ENCODE peak calls at places on chromosomes 16 and 17, in seven cellular contexts. W is AG10803, R is tibial nerve, T is SK-N-SH, N is astrocyte of the spinal cord, A is stomach, G is HCT116. O is an unnamed sample.

GRCh38 chr17:81516439-81516838 is 3.8 kb upstream of the ACTG1 start:
- DNase-seq in G (no peak), R (no peak), T (no peak), N (no peak), W (no peak), A (no peak), O (no peak)

GRCh38 chr17:2549392-2550211 is 37.9 kb upstream of the METTL16 start:
- DNase-seq in R (no peak), G (no peak), N (no peak), W (no peak), A (no peak), T (no peak), O (no peak)

GRCh38 chr17:51721711-51722110 is 436.8 kb downstream of the CA10 start:
- DNase-seq in T (no peak), N (no peak), W (no peak), R (no peak), A (no peak), G (no peak), O (no peak)

GRCh38 chr16:81720973-81721907 is 57.9 kb upstream of the PLCG2 start:
- DNase-seq in A (no peak), N (no peak), G (no peak), T (no peak), W (no peak), R (no peak), O (peak)

GRCh38 chr16:11587643-11588247 is 1.0 kb upstream of the LITAF start:
- DNase-seq in T (peak), R (no peak), G (no peak), W (no peak), A (no peak), N (no peak), O (no peak)

GRCh38 chr17:82314721-82315605 is 2.4 kb downstream of the CD7 start:
- DNase-seq in T (no peak), N (no peak), W (no peak), R (no peak), G (no peak), A (no peak), O (no peak)

GRCh38 chr17:37829446-37830142 is 84.7 kb upstream of the HNF1B start:
- DNase-seq in R (no peak), W (no peak), G (no peak), N (no peak), A (no peak), T (no peak), O (no peak)

GRCh38 chr17:9116861-9117568 is 95.7 kb downstream of the NTN1 start:
- DNase-seq in T (no peak), W (no peak), N (no peak), A (no peak), G (no peak), R (no peak), O (no peak)

GRCh38 chr16:22888791-22889190 is 74.8 kb downstream of the HS3ST2 start:
- DNase-seq in R (no peak), A (no peak), W (no peak), N (no peak), G (no peak), T (no peak), O (no peak)

GRCh38 chr17:40554646-40555295 is 10.5 kb downstream of the CCR7 start:
- DNase-seq in N (no peak), R (no peak), G (no peak), W (no peak), T (no peak), A (peak), O (no peak)
- TF ChIP-seq CTCF in N (no peak), R (no peak), G (no peak), W (no peak), T (no peak), A (no peak), O (no peak)

GRCh38 chr16:17461951-17462729 is 8.6 kb downstream of the XYLT1 start:
- DNase-seq in T (no peak), R (no peak), A (no peak), W (no peak), G (no peak), N (no peak), O (no peak)
- TF ChIP-seq CTCF in T (peak), R (no peak), A (no peak), W (no peak), G (no peak), N (no peak), O (no peak)

GRCh38 chr16:73268311-73268997 is 220.5 kb upstream of the ZFHX3 start:
- DNase-seq in A (no peak), N (no peak), G (no peak), W (peak), T (peak), R (no peak), O (peak)
- TF ChIP-seq CTCF in A (no peak), N (peak), G (no peak), W (peak), T (peak), R (no peak), O (peak)

DNA sequence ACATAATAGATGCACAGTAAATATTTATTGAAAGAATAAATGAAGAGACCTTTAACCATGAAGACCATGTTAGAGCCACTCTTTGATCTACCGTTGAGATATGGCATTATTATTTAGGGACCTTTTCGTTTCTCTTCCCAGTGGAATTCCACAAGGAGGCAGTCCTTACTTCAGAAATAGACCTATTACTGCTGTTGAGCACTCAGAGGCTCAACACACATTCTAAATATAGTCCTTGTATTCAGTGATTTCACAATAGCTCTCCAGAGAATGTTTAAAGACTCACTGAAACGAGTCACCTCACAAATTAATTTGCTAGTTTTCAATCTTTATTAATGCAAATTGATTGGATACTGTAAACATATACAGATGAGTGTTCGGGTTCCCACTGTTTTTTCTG is 603.8 kb downstream of the CDH8 start:
- DNase-seq in N (no peak), W (peak), R (no peak), T (no peak), A (no peak), G (no peak), O (no peak)
- TF ChIP-seq CTCF in N (no peak), W (no peak), R (no peak), T (no peak), A (no peak), G (no peak), O (no peak)

GRCh38 chr17:76644995-76645394 is 1.4 kb upstream of the ST6GALNAC1 start:
- DNase-seq in W (no peak), A (peak), G (no peak), R (no peak), T (no peak), N (no peak), O (no peak)

GRCh38 chr17:76642994-76643393 is 563 bp downstream of the ST6GALNAC1 start:
- DNase-seq in N (no peak), A (no peak), G (no peak), R (no peak), W (no peak), T (no peak), O (no peak)

GRCh38 chr17:76643553-76644148 is at the start of gene ST6GALNAC1:
- DNase-seq in W (no peak), G (no peak), T (no peak), N (no peak), A (peak), R (no peak), O (no peak)

GRCh38 chr17:76646712-76647111 is 3.2 kb upstream of the ST6GALNAC1 start:
- DNase-seq in A (no peak), G (no peak), N (no peak), T (no peak), W (no peak), R (no peak), O (no peak)

DNA sequence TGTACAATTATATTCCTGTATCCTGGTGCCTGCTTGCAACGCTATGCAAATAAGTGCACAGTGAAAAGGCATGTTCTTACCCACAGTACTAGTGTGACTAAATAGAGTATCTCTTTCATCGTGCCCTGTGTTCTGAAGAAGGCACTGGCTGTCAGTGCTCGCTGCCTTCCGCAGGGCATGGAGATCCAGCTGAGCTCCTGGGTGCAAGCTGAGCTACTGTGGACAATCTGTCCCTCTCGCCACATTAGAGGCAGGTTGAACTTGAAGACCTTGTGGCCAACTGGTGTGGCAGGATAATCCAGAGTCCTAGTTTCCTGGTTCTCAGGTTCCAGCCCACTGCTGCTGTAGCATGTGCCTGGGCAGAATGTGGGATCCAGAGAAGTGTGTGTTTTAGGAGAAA is 1.9 kb upstream of the ST6GALNAC1 start:
- DNase-seq in R (no peak), G (no peak), W (no peak), T (no peak), A (peak), N (no peak), O (no peak)
- TF ChIP-seq CTCF in R (no peak), G (no peak), W (no peak), T (no peak), A (no peak), N (no peak), O (no peak)

GRCh38 chr17:17570798-17571716 is 20.5 kb downstream of the PEMT start:
- DNase-seq in R (no peak), G (no peak), A (peak), N (no peak), W (no peak), T (no peak), O (no peak)

GRCh38 chr17:17569691-17570090 is 21.8 kb downstream of the PEMT start:
- DNase-seq in N (no peak), W (no peak), G (no peak), T (no peak), R (no peak), A (no peak), O (no peak)

GRCh38 chr17:17572010-17572785 is 19.3 kb downstream of the PEMT start:
- DNase-seq in R (no peak), G (no peak), N (no peak), W (no peak), T (no peak), A (no peak), O (no peak)

GRCh38 chr17:17568772-17569195 is 22.7 kb downstream of the PEMT start:
- DNase-seq in A (peak), G (peak), T (peak), N (peak), W (peak), R (no peak), O (peak)

GRCh38 chr17:17570207-17570797 is 21.2 kb downstream of the PEMT start:
- DNase-seq in W (no peak), A (peak), R (no peak), N (peak), T (peak), G (no peak), O (peak)
- TF ChIP-seq CTCF in W (peak), A (peak), R (no peak), N (peak), T (peak), G (peak), O (peak)

DNA sequence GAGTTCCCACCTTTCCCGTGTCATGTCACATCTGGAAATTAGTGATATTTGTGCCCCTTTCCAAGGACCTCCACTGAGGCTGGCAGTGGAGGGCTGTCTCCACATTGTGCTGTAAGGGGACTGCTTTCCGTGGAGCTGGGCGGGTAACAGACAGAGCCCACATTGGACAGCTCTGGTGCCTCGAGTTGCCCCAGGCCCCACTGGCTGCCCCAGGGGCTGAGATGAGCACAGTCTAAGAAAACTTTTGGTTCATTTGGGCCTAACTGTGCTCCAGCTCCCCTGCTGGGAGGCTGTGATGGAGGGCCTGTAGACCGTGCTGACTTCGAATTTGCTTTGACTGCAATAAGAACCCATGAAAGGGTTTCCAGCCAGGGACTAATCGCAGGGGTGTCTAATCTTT is 38.0 kb downstream of the ARSG start:
- DNase-seq in G (no peak), R (no peak), A (no peak), W (no peak), T (no peak), N (no peak), O (no peak)
- TF ChIP-seq CTCF in G (no peak), R (no peak), A (no peak), W (no peak), T (no peak), N (no peak), O (no peak)

GRCh38 chr17:62740066-62740465 is 68.0 kb downstream of the MARCHF10 start:
- DNase-seq in W (peak), T (no peak), G (no peak), R (no peak), A (no peak), N (peak), O (no peak)
- TF ChIP-seq CTCF in W (no peak), T (no peak), G (no peak), R (no peak), A (no peak), N (no peak), O (no peak)

DNA sequence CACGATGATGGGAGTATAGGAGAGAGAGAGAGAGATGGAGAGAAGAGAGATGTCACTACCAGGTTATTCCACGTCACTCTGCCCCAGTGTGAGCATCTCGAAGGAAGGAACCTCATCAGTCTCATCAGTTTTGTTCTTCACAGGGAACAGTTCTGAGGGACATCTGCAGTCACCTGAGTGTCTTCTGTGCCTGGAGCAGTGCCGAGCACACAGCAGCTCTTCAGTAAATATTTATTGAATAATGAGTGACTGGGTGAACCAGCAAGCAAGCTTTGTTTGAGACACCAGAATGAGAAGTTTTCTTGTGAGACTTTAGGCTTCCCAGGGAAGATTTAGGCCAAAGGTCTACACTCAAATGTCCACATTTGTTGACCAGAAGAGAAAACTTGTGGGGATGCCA is 142.4 kb upstream of the IRX3 start:
- DNase-seq in R (no peak), A (no peak), G (no peak), T (no peak), W (no peak), N (no peak), O (no peak)
- TF ChIP-seq CTCF in R (no peak), A (no peak), G (no peak), T (no peak), W (no peak), N (no peak), O (no peak)

O was measured in fibroblast of villous mesenchyme.